ENCODE peak calls at places on chromosome 3, in six cellular contexts. H is adrenal gland, T is heart right ventricle, F is hepatocyte, G is cardiac muscle cell, O is fibroblast of lung. I is an unnamed sample.

GRCh38 chr3:52084216-52084945 is 28.0 kb upstream of the DUSP7 start:
- DNase-seq in O (no peak), H (no peak), F (no peak), T (no peak), G (no peak), I (no peak)

GRCh38 chr3:8843347-8843746 is 73.9 kb upstream of the OXTR start:
- DNase-seq in T (no peak), G (no peak), F (no peak), O (no peak), H (no peak), I (no peak)

GRCh38 chr3:72487078-72487765 is 361.0 kb downstream of the SHQ1 start:
- DNase-seq in H (peak; percentile 92), F (peak; percentile 82), T (peak; percentile 26), O (peak; percentile 87), G (no peak), I (peak; percentile 29)

GRCh38 chr3:108862865-108863798 is 40.5 kb downstream of the TRAT1 start:
- DNase-seq in F (no peak), G (no peak), O (peak; percentile 77), T (no peak), H (no peak), I (peak; percentile 36)

GRCh38 chr3:102163039-102163817 is 271.6 kb upstream of the ZPLD1 start:
- DNase-seq in F (peak; percentile 65), O (peak; percentile 74), T (peak; percentile 15), G (peak; percentile 3), H (peak; percentile 36), I (peak; percentile 60)

GRCh38 chr3:152703245-152703900 is 131.6 kb upstream of the P2RY1 start:
- DNase-seq in O (no peak), T (no peak), G (no peak), H (no peak), F (no peak), I (no peak)

GRCh38 chr3:177760803-177761202 is 563.5 kb upstream of the TBL1XR1 start:
- DNase-seq in F (no peak), T (no peak), H (no peak), O (peak; percentile 44), G (no peak), I (no peak)

GRCh38 chr3:20511863-20512262 is 325.9 kb upstream of the SGO1 start:
- DNase-seq in G (peak; percentile 70), H (peak; percentile 27), F (peak; percentile 75), O (peak; percentile 75), T (peak; percentile 10), I (peak; percentile 50)

GRCh38 chr3:88704316-88704715 is 403.1 kb upstream of the EPHA3 start:
- DNase-seq in T (no peak), F (no peak), G (no peak), O (no peak), H (no peak), I (peak; percentile 22)

GRCh38 chr3:100562224-100562857 is 47.1 kb upstream of the ADGRG7 start:
- DNase-seq in F (no peak), T (no peak), G (no peak), O (no peak), H (no peak), I (no peak)

GRCh38 chr3:100563228-100563627 is 46.2 kb upstream of the ADGRG7 start:
- DNase-seq in T (no peak), F (no peak), G (no peak), O (no peak), H (peak; percentile 4), I (no peak)

GRCh38 chr3:100563652-100564215 is 45.7 kb upstream of the ADGRG7 start:
- DNase-seq in O (no peak), F (no peak), G (no peak), H (no peak), T (no peak), I (no peak)

GRCh38 chr3:100560426-100560825 is 49.0 kb upstream of the ADGRG7 start:
- DNase-seq in H (no peak), O (no peak), T (no peak), G (no peak), F (no peak), I (no peak)

DNA sequence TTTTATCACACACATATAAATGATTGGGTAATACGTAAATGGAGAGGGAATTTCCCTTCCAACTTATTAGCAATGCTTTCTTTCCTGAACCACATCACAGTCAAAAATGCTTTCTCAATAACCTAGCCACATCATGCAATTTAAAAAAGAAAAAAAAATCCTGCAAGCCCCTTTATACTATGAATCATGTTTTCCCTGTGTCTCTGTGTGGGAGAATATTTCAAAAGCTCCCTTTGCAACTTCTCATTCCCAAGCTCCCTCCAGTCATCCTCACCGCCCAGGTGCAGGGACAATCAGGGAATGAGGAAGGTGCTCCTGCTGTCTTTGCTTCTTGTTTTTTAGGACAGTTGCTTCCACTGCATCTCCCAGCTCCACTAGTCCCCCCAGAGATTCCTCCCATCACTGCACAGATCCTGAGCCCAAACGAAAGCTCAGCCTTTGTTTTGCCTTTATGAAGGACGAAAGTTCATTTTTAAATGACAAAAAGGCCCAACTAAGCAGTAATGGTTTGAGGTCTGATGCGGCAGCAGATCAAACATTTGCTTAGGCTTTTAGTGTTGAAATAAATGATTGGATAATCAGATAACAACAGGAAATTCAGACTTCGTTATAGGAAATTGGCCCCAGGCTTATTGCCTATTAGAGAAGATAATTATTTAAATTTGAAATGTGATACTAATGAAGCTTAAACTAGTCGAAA is 47.8 kb upstream of the ADGRG7 start:
- DNase-seq in H (no peak), G (no peak), O (peak; percentile 70), F (no peak), T (no peak), I (peak; percentile 75)
- H3K27ac ChIP-seq in H (no peak overlapping the region), G (no peak overlapping the region), O (no peak overlapping the region), F (peak overlapping the region; percentile 61), T (no peak overlapping the region), I (peak overlapping the region; percentile 60)

GRCh38 chr3:147393261-147393964 is 12.9 kb downstream of the ZIC4 start:
- DNase-seq in T (no peak), F (no peak), G (peak; percentile 52), H (no peak), O (no peak), I (no peak)
- H3K27ac ChIP-seq in T (no peak overlapping the region), F (no peak overlapping the region), G (no peak overlapping the region), H (no peak overlapping the region), O (no peak overlapping the region), I (no peak overlapping the region)

GRCh38 chr3:129555176-129555575 is 12.2 kb downstream of the H1-8 start:
- DNase-seq in H (no peak), F (no peak), T (no peak), O (no peak), G (no peak), I (no peak)
- H3K27ac ChIP-seq in H (peak overlapping the region; percentile 58), F (peak overlapping the region; percentile 70), T (no peak overlapping the region), O (no peak overlapping the region), G (peak overlapping the region; percentile 35), I (no peak overlapping the region)

GRCh38 chr3:58333206-58334012 is 717 bp downstream of the PXK start:
- DNase-seq in H (no peak), G (peak; percentile 49), F (peak; percentile 42), O (peak; percentile 40), T (peak; percentile 16), I (no peak)

GRCh38 chr3:58332575-58333179 is at the start of gene PXK:
- DNase-seq in F (peak; percentile 88), O (peak; percentile 74), H (peak; percentile 73), G (peak; percentile 89), T (peak; percentile 78), I (peak; percentile 68)

GRCh38 chr3:58335432-58335947 is 2.8 kb downstream of the PXK start:
- DNase-seq in G (no peak), H (no peak), F (no peak), T (no peak), O (no peak), I (no peak)

GRCh38 chr3:58331593-58332152 is 1.0 kb upstream of the PXK start:
- DNase-seq in F (no peak), G (no peak), T (no peak), H (no peak), O (no peak), I (no peak)

DNA sequence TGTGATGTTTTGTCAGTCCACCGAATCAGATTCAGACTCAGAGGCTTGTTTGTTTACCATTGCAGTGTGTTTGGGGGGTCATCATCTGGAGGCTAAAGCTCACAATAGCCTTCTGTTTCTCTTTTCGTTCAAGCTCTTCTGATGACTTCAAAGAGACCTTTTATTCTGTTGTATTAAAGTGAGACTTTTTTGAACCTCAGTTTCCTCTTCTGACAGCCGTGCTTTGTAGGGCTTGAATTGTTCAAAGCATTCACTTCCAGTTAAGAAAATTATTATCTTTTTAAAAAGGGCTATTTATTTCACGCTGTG is 1.3 kb downstream of the PXK start:
- DNase-seq in H (no peak), G (no peak), O (no peak), F (no peak), T (no peak), I (no peak)
- H3K27ac ChIP-seq in H (no peak overlapping the region), G (no peak overlapping the region), O (peak overlapping the region; percentile 4), F (peak overlapping the region; percentile 10), T (peak overlapping the region; percentile 69), I (peak overlapping the region; percentile 86)

GRCh38 chr3:7444886-7445285 is 584.0 kb downstream of the GRM7 start:
- DNase-seq in T (peak; percentile 10), F (no peak), H (no peak), G (no peak), O (no peak), I (no peak)
- H3K27ac ChIP-seq in T (peak overlapping the region; percentile 25), F (no peak overlapping the region), H (no peak overlapping the region), G (no peak overlapping the region), O (no peak overlapping the region), I (no peak overlapping the region)

DNA sequence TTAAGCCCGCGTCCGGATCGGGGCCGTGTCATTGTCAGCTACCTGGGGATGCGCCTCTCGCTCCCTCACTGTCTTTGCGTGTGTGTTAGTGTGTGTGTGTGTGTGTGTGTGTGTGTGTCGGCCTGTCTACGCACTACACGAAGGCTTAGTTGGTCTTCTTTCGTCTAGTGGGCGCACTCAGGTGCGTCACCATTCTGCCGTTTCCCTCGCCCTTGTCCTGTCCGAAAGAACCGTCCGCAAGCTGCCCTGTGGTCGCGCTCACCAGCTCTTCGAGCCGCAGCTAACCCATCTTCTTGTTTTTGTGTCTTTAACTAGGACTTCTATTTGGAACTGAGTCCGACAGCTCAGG is 650 bp upstream of the PAQR9 start:
- DNase-seq in T (no peak), G (peak; percentile 23), O (no peak), F (peak; percentile 17), H (no peak), I (no peak)
- H3K27ac ChIP-seq in T (peak overlapping the region; percentile 84), G (no peak overlapping the region), O (no peak overlapping the region), F (no peak overlapping the region), H (no peak overlapping the region), I (no peak overlapping the region)

DNA sequence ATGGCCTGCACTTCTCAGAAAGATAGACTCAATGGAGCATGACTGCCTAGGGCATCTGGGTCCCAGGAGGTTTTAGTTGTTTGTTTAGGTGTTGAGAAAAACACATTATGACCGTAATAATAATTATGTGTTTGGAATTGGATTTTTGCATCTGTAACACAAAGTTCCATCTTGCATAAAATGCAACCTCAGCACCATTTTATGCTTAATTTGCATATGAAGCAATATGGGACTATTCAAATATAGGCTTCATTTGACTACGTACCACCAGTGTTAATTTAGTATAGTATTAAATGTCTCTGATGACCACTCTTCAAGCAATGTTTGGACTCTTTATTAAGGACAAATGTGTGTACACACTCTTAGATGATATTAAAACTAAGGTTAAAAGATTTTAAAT is 121.2 kb downstream of the ROBO2 start:
- DNase-seq in O (no peak), H (no peak), F (no peak), G (no peak), T (no peak), I (no peak)
- H3K27ac ChIP-seq in O (no peak overlapping the region), H (no peak overlapping the region), F (no peak overlapping the region), G (no peak overlapping the region), T (no peak overlapping the region), I (no peak overlapping the region)

I was measured in A673.